ENCODE peak calls at places on chromosome 6, in six cellular contexts. K is midbrain; I is iPS-NIHi11; E is stimulated activated CD4-positive, alpha-beta T cell treated with anti-CD3 and anti-CD28 coated beads, TNF-alpha, amount 100 ng/mL, for 24 hours; U is mesenteric fat pad; T is effector memory CD8-positive, alpha-beta T cell. P is an unnamed sample.

GRCh38 chr6:29995346-29995777 is 53.0 kb downstream of the HLA-A start:
- DNase-seq in K (no peak), I (no peak), E (no peak), U (peak), T (no peak), P (no peak)

GRCh38 chr6:120576061-120576460 is 758.2 kb downstream of the TBC1D32 start:
- DNase-seq in K (no peak), I (no peak), E (no peak), U (no peak), T (no peak), P (no peak)

GRCh38 chr6:170057961-170058877 is 232.7 kb downstream of the DLL1 start:
- DNase-seq in K (no peak), I (no peak), E (no peak), U (peak), T (no peak), P (no peak)

GRCh38 chr6:169231790-169232506 is 21.7 kb downstream of the THBS2 start:
- DNase-seq in K (no peak), I (no peak), E (no peak), U (no peak), T (no peak), P (no peak)

GRCh38 chr6:45746046-45746445 is 269.6 kb downstream of the CLIC5 start:
- DNase-seq in K (no peak), I (no peak), E (no peak), U (no peak), T (no peak), P (no peak)

GRCh38 chr6:15160812-15161211 is 85.1 kb upstream of the JARID2 start:
- DNase-seq in K (no peak), I (no peak), E (no peak), U (no peak), T (no peak), P (no peak)

GRCh38 chr6:134732761-134733160 is 217.1 kb downstream of the ALDH8A1 start:
- DNase-seq in K (no peak), I (no peak), E (no peak), U (no peak), T (no peak), P (no peak)

GRCh38 chr6:74578339-74578738 is 627.5 kb downstream of the COL12A1 start:
- DNase-seq in K (no peak), I (peak), E (no peak), U (no peak), T (no peak), P (no peak)

GRCh38 chr6:42142118-42142835 is at the start of gene C6orf132:
- DNase-seq in K (no peak), I (peak), E (no peak), U (no peak), T (no peak), P (no peak)

GRCh38 chr6:43277643-43278523 is 20.2 kb upstream of the SLC22A7 start:
- DNase-seq in K (no peak), I (no peak), E (no peak), U (no peak), T (no peak), P (no peak)

GRCh38 chr6:167683028-167683862 is 143.5 kb upstream of the AFDN start:
- DNase-seq in K (peak), I (no peak), E (no peak), U (no peak), T (no peak), P (no peak)

GRCh38 chr6:150142657-150143501 is at the start of gene PPP1R14C:
- DNase-seq in K (no peak), I (peak), E (peak), U (no peak), T (no peak), P (no peak)

GRCh38 chr6:102355578-102355977 is 962.1 kb downstream of the GRIK2 start:
- DNase-seq in K (no peak), I (peak), E (no peak), U (no peak), T (no peak), P (no peak)

GRCh38 chr6:138227316-138227781 is 9.1 kb upstream of the PBOV1 start:
- DNase-seq in K (no peak), I (no peak), E (no peak), U (no peak), T (no peak), P (no peak)